ENCODE peak calls at places on chromosomes 2 and 18, in seven cellular contexts. Z is heart left ventricle, Q is adrenal gland, B is upper lobe of left lung, G is Peyer's patch, H is HCT116, A is transverse colon. N is an unnamed sample.

GRCh38 chr2:24207359-24207758 is 32.5 kb downstream of the FAM228A start:
- DNase-seq in Z (no peak), Q (no peak), B (peak), G (no peak), H (no peak), A (no peak), N (no peak)

GRCh38 chr2:182066439-182067061 is 80.9 kb downstream of the PPP1R1C start:
- DNase-seq in Z (no peak), Q (no peak), B (no peak), G (no peak), H (no peak), A (no peak), N (no peak)

GRCh38 chr18:24443870-24444269 is 16.6 kb upstream of the HRH4 start:
- DNase-seq in Z (no peak), Q (no peak), B (no peak), G (no peak), H (no peak), A (no peak), N (no peak)

GRCh38 chr2:200161458-200161857 is 145.0 kb upstream of the SPATS2L start:
- DNase-seq in Z (no peak), Q (no peak), B (no peak), G (no peak), H (no peak), A (no peak), N (no peak)

GRCh38 chr2:167406558-167406957 is 518.3 kb downstream of the XIRP2 start:
- DNase-seq in Z (no peak), Q (no peak), B (no peak), G (no peak), H (no peak), A (no peak), N (no peak)

GRCh38 chr18:58496937-58497336 is 132.0 kb downstream of the ALPK2 start:
- DNase-seq in Z (no peak), Q (no peak), B (no peak), G (no peak), H (peak), A (no peak), N (no peak)

GRCh38 chr2:198134287-198134955 is 330.0 kb downstream of the PLCL1 start:
- DNase-seq in Z (no peak), Q (peak), B (no peak), G (no peak), H (no peak), A (no peak), N (no peak)

GRCh38 chr18:8722946-8723477 is 17.7 kb downstream of the MTCL1 start:
- DNase-seq in Z (no peak), Q (no peak), B (no peak), G (no peak), H (no peak), A (no peak), N (no peak)

GRCh38 chr2:20250436-20250835 is 25.5 kb upstream of the SDC1 start:
- DNase-seq in Z (no peak), Q (no peak), B (no peak), G (no peak), H (no peak), A (no peak), N (no peak)

GRCh38 chr2:10228611-10229365 is 73.9 kb upstream of the HPCAL1 start:
- DNase-seq in Z (no peak), Q (no peak), B (no peak), G (peak), H (no peak), A (peak), N (peak)

GRCh38 chr18:8654482-8655451 is 45.5 kb downstream of the RAB12 start:
- DNase-seq in Z (no peak), Q (no peak), B (no peak), G (no peak), H (no peak), A (no peak), N (no peak)

GRCh38 chr18:63832470-63832869 is 55.0 kb upstream of the SERPINB2 start:
- DNase-seq in Z (no peak), Q (no peak), B (no peak), G (no peak), H (no peak), A (no peak), N (no peak)

GRCh38 chr2:150517951-150518680 is 30.6 kb upstream of the RND3 start:
- DNase-seq in Z (no peak), Q (no peak), B (no peak), G (no peak), H (no peak), A (no peak), N (no peak)

GRCh38 chr18:48780151-48781001 is 170.4 kb downstream of the SMAD7 start:
- DNase-seq in Z (no peak), Q (no peak), B (no peak), G (no peak), H (no peak), A (no peak), N (no peak)

GRCh38 chr2:208049441-208049840 is 24.1 kb upstream of the PLEKHM3 start:
- DNase-seq in Z (no peak), Q (no peak), B (no peak), G (no peak), H (no peak), A (no peak), N (no peak)

GRCh38 chr18:38006541-38006940 is 440.9 kb upstream of the CELF4 start:
- DNase-seq in Z (no peak), Q (no peak), B (no peak), G (no peak), H (no peak), A (no peak), N (no peak)

GRCh38 chr2:9095690-9096089 is 92.2 kb upstream of the MBOAT2 start:
- DNase-seq in Z (peak), Q (peak), B (peak), G (peak), H (no peak), A (peak), N (no peak)

GRCh38 chr2:102018823-102019445 is 27.2 kb downstream of the IL1R2 start:
- DNase-seq in Z (no peak), Q (no peak), B (no peak), G (no peak), H (no peak), A (no peak), N (no peak)

GRCh38 chr2:230408244-230408842 is 7.7 kb upstream of the SP100 start:
- DNase-seq in Z (peak), Q (peak), B (no peak), G (no peak), H (no peak), A (no peak), N (peak)

GRCh38 chr2:230494980-230495379 is 79.0 kb downstream of the SP100 start:
- DNase-seq in Z (no peak), Q (no peak), B (no peak), G (no peak), H (no peak), A (no peak), N (no peak)

GRCh38 chr2:109062558-109063325 is 66.3 kb upstream of the SH3RF3 start:
- DNase-seq in Z (no peak), Q (no peak), B (no peak), G (no peak), H (no peak), A (no peak), N (no peak)

GRCh38 chr2:1829831-1830230 is 85.5 kb upstream of the PXDN start:
- DNase-seq in Z (no peak), Q (no peak), B (no peak), G (no peak), H (no peak), A (no peak), N (no peak)

GRCh38 chr2:206452242-206452641 is 8.9 kb downstream of the ADAM23 start:
- DNase-seq in Z (no peak), Q (no peak), B (no peak), G (no peak), H (no peak), A (no peak), N (no peak)

GRCh38 chr2:172404824-172405223 is 22.6 kb upstream of the ITGA6 start:
- DNase-seq in Z (no peak), Q (no peak), B (no peak), G (no peak), H (no peak), A (no peak), N (no peak)

GRCh38 chr2:176093145-176093888 is 796 bp downstream of the HOXD13 start:
- DNase-seq in Z (no peak), Q (no peak), B (no peak), G (peak), H (no peak), A (no peak), N (no peak)

GRCh38 chr18:24138884-24139616 is at the start of gene CABYR:
- DNase-seq in Z (peak), Q (peak), B (peak), G (peak), H (no peak), A (peak), N (peak)

GRCh38 chr2:145687445-145688104 is 1167.7 kb upstream of the ZEB2 start:
- DNase-seq in Z (no peak), Q (no peak), B (no peak), G (no peak), H (no peak), A (no peak), N (no peak)

GRCh38 chr2:230905448-230906430 is 19.3 kb downstream of the GPR55 start:
- DNase-seq in Z (no peak), Q (no peak), B (no peak), G (peak), H (peak), A (no peak), N (no peak)

GRCh38 chr2:223590964-223591363 is 11.2 kb downstream of the SCG2 start:
- DNase-seq in Z (no peak), Q (no peak), B (no peak), G (no peak), H (no peak), A (no peak), N (no peak)

GRCh38 chr2:134500211-134500935 is 218.4 kb downstream of the TMEM163 start:
- DNase-seq in Z (no peak), Q (no peak), B (no peak), G (no peak), H (no peak), A (no peak), N (no peak)

GRCh38 chr2:238521870-238522269 is 95.1 kb downstream of the ASB1 start:
- DNase-seq in Z (no peak), Q (no peak), B (no peak), G (no peak), H (no peak), A (no peak), N (no peak)

GRCh38 chr2:151344906-151345305 is 12.5 kb upstream of the TNFAIP6 start:
- DNase-seq in Z (no peak), Q (no peak), B (no peak), G (no peak), H (no peak), A (no peak), N (no peak)

GRCh38 chr2:186683341-186683740 is 10.5 kb upstream of the FAM171B start:
- DNase-seq in Z (no peak), Q (no peak), B (no peak), G (no peak), H (no peak), A (no peak), N (no peak)

GRCh38 chr18:74316257-74317180 is 880 bp downstream of the C18orf63 start:
- DNase-seq in Z (no peak), Q (no peak), B (peak), G (no peak), H (no peak), A (no peak), N (no peak)

GRCh38 chr2:218578272-218578877 is 9.7 kb downstream of the CNOT9 start:
- DNase-seq in Z (no peak), Q (no peak), B (no peak), G (no peak), H (no peak), A (no peak), N (no peak)

GRCh38 chr2:173184031-173185004 is 108.7 kb downstream of the MAP3K20 start:
- DNase-seq in Z (peak), Q (no peak), B (no peak), G (peak), H (peak), A (peak), N (peak)

GRCh38 chr18:23503967-23504352 is 649 bp downstream of the RMC1 start:
- DNase-seq in Z (no peak), Q (no peak), B (no peak), G (no peak), H (no peak), A (no peak), N (no peak)

GRCh38 chr2:30662268-30663131 is 144.7 kb downstream of the CAPN13 start:
- DNase-seq in Z (no peak), Q (no peak), B (no peak), G (no peak), H (no peak), A (peak), N (peak)

GRCh38 chr2:30663321-30663720 is 143.9 kb downstream of the CAPN13 start:
- DNase-seq in Z (no peak), Q (no peak), B (no peak), G (no peak), H (no peak), A (no peak), N (peak)

GRCh38 chr2:30663806-30664205 is 143.4 kb downstream of the CAPN13 start:
- DNase-seq in Z (no peak), Q (no peak), B (no peak), G (no peak), H (no peak), A (no peak), N (peak)

GRCh38 chr2:30664761-30665358 is 142.4 kb downstream of the CAPN13 start:
- DNase-seq in Z (no peak), Q (no peak), B (peak), G (no peak), H (peak), A (no peak), N (peak)

GRCh38 chr2:30661173-30662107 is 145.8 kb downstream of the CAPN13 start:
- DNase-seq in Z (no peak), Q (no peak), B (no peak), G (no peak), H (no peak), A (no peak), N (peak)
- TF ChIP-seq POLR2A in Z (no peak), Q (no peak), B (no peak), G (no peak), H (peak), A (no peak), N (no peak)

GRCh38 chr2:45012733-45013132 is 3.5 kb upstream of the SIX2 start:
- DNase-seq in Z (no peak), Q (no peak), B (peak), G (no peak), H (no peak), A (no peak), N (no peak)

GRCh38 chr2:45013229-45014015 is 4.2 kb upstream of the SIX2 start:
- DNase-seq in Z (no peak), Q (no peak), B (peak), G (no peak), H (no peak), A (no peak), N (no peak)

GRCh38 chr2:45011621-45012602 is 2.7 kb upstream of the SIX2 start:
- DNase-seq in Z (no peak), Q (no peak), B (no peak), G (no peak), H (no peak), A (no peak), N (no peak)

GRCh38 chr2:45010706-45011036 is 1.4 kb upstream of the SIX2 start:
- DNase-seq in Z (no peak), Q (no peak), B (no peak), G (no peak), H (no peak), A (no peak), N (no peak)

DNA sequence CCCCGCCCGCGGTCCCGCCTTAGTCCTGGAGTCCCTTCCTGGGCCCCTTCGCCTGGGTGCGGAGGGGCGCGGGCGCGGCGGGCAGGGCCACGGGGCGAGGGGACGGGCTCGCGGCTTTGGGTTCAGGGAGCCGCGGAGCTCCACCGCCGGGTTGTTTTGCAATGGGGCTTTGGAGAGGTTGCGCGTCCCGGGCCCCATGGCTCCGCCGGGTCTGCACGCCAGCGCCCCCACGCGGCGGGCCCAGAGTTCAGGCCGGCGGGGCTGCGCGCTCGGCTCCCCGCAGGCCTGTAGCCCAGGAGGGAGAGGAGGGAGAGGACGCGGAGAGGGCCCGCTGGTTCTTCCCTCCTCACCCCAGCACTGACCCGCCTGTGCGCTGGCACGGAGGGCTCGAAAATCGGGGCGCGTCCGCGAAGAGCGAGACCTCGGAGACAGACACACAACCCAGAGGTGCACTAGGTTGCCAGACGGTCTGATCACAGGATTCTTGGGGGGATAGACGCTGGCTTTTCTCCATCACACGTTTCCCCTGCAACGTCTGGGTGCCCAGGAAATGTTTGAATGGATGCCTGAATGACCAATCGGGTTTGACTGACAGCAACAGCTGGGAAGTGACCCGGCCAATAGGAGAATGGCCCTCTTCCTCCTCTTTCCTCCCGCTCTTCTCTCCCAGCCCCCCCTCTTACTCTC is 4.9 kb upstream of the SIX2 start:
- DNase-seq in Z (peak), Q (no peak), B (peak), G (no peak), H (no peak), A (peak), N (no peak)
- TF ChIP-seq POLR2A in Z (no peak), Q (no peak), B (no peak), G (no peak), H (no peak), A (no peak), N (no peak)

GRCh38 chr2:142294225-142294624 is 163.4 kb upstream of the LRP1B start:
- DNase-seq in Z (no peak), Q (no peak), B (no peak), G (no peak), H (no peak), A (no peak), N (no peak)
- TF ChIP-seq POLR2A in Z (no peak), Q (no peak), B (no peak), G (no peak), H (no peak), A (no peak), N (no peak)

GRCh38 chr18:2905802-2906521 is 59.2 kb downstream of the EMILIN2 start:
- DNase-seq in Z (peak), Q (peak), B (peak), G (peak), H (peak), A (peak), N (peak)

GRCh38 chr18:2908946-2909335 is 62.1 kb downstream of the EMILIN2 start:
- DNase-seq in Z (no peak), Q (no peak), B (no peak), G (peak), H (no peak), A (no peak), N (no peak)

GRCh38 chr18:2907459-2908145 is 60.8 kb downstream of the EMILIN2 start:
- DNase-seq in Z (no peak), Q (no peak), B (peak), G (peak), H (no peak), A (no peak), N (peak)

GRCh38 chr18:2908166-2908945 is 61.5 kb downstream of the EMILIN2 start:
- DNase-seq in Z (no peak), Q (no peak), B (no peak), G (peak), H (no peak), A (no peak), N (no peak)

DNA sequence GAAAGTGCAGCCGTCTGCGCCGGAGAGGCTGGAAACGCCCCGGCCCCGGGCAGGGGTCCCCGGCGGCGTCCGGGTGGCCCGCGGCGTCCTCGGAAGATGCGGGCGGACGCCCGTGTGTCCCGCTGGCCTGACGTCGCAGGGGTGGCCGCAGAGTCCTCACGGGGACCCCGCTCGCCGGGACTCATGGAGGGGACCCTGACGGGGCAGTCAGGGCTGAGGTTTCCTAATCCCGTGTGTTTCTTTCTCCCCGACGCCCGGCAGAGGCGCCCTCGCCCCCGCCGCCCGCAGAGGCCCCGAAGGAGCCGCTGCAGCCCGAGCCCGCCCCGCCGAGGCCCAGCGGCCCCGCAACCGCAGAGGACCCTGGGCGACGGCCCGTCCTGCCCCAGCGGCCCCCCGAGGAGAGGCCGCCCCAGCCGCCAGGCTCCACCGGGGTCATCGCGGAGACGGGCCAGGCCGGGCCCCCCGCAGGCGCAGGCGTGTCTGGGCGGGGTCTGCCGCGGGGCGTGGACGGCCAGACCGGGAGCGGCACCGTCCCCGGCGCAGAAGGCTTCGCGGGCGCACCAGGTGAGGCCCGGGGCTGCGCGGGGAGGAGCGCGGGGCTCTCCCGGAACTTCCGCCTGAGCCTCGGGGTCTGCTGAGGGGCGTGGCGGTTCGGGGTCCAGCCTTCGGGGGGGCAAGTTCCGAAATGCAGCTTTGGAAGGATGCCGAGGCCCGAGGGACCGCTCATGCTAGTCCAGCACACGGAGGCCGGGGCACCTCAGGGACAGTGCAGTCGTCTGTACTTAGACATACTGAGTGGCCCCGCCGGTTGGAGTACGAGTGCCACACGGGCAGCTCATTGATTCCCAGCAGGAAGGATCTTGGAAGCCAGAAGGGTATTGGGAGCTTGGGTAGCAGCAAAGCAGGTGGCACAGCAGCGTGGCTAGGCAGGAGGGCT is 60.0 kb downstream of the EMILIN2 start:
- DNase-seq in Z (no peak), Q (no peak), B (peak), G (peak), H (no peak), A (peak), N (no peak)
- TF ChIP-seq POLR2A in Z (no peak), Q (no peak), B (no peak), G (peak), H (peak), A (peak), N (no peak)

DNA sequence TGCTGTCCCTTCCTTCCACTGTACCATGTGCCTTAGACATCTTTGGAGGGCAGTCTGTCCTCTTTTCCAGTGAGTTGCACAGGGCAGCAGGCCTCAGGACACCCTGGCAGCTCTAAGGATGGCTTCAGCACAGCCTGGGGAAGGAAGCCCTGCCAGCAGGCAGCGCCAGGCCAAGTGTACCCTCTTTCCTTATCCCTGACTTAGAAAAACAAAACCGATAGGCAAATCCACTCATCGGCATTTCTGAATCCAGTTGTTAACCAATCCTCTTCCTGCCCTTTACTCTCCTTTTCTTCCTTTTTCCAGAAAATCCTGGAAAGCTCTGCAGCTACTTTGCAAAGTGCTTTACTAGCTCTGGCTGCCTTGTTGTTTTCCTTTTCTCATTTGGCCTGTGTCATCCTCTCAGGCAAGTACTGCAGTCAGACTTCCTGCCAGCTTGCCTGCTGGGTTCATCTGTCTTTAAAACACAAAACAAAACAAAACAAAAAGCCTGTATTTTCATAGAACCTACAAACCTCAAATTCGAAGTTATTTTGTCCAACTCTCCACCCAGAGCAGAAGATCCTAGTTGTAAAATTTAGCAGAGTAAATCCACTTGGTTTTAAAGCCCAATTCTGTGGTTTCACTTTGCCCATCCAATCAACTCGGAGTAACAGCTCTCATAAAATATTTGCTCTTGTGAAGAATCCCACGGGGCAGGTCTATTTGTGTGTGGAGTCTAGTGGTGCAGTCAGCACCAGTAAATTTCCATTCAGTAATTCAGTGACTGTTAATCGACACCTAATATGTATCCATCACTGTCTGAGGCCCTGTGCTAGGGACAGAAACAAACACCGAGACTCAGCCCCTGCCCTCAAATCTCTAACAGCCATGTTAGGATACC is 45.2 kb downstream of the PCBP1 start:
- DNase-seq in Z (peak), Q (no peak), B (no peak), G (peak), H (no peak), A (peak), N (peak)
- TF ChIP-seq POLR2A in Z (no peak), Q (no peak), B (no peak), G (no peak), H (no peak), A (peak), N (no peak)

N was measured in lower leg skin.